ENCODE peak calls at places on chromosomes 5 and 9, in six cellular contexts. M is left cardiac atrium, C is NCI-H1092 treated with DMSO at 0.1 percent for 48 hours, O is BE2C, H is nephron progenitor cell, A is epithelial cell of esophagus. D is an unnamed sample.

GRCh38 chr9:69961834-69962233 is 81.8 kb upstream of the MAMDC2 start:
- DNase-seq in M (no peak), C (no peak), O (no peak), H (no peak), A (peak), D (no peak)

GRCh38 chr5:11504794-11505193 is 399.5 kb downstream of the CTNND2 start:
- DNase-seq in M (peak), C (no peak), O (peak), H (no peak), A (no peak), D (no peak)

GRCh38 chr5:79535477-79536192 is 21.7 kb upstream of the HOMER1 start:
- DNase-seq in M (no peak), C (no peak), O (no peak), H (no peak), A (peak), D (no peak)

GRCh38 chr5:891117-891836 is 1.3 kb downstream of the BRD9 start:
- DNase-seq in M (no peak), C (no peak), O (peak), H (peak), A (peak), D (no peak)

GRCh38 chr5:135602882-135603721 is 24.3 kb upstream of the CXCL14 start:
- DNase-seq in M (no peak), C (no peak), O (no peak), H (no peak), A (peak), D (no peak)

GRCh38 chr5:13385066-13385465 is 559.4 kb downstream of the DNAH5 start:
- DNase-seq in M (no peak), C (no peak), O (no peak), H (no peak), A (no peak), D (no peak)

GRCh38 chr5:170523129-170523497 is 19.3 kb downstream of the KCNIP1 start:
- DNase-seq in M (no peak), C (peak), O (peak), H (no peak), A (no peak), D (no peak)

GRCh38 chr5:112366987-112367386 is 52.1 kb downstream of the EPB41L4A start:
- DNase-seq in M (no peak), C (no peak), O (no peak), H (no peak), A (peak), D (no peak)

GRCh38 chr5:113178073-113178779 is 201.6 kb downstream of the DCP2 start:
- DNase-seq in M (no peak), C (peak), O (no peak), H (no peak), A (no peak), D (no peak)

GRCh38 chr9:20619492-20619860 is 2.8 kb downstream of the MLLT3 start:
- DNase-seq in M (no peak), C (no peak), O (no peak), H (no peak), A (no peak), D (no peak)

GRCh38 chr5:94746731-94747124 is 128.3 kb downstream of the SLF1 start:
- DNase-seq in M (no peak), C (no peak), O (no peak), H (no peak), A (no peak), D (no peak)

GRCh38 chr9:76987594-76988200 is 31.8 kb upstream of the FOXB2 start:
- DNase-seq in M (no peak), C (peak), O (peak), H (peak), A (peak), D (no peak)

GRCh38 chr5:178768371-178769260 is 38.2 kb upstream of the ZNF354A start:
- DNase-seq in M (no peak), C (no peak), O (no peak), H (no peak), A (no peak), D (no peak)

GRCh38 chr9:117035546-117035945 is 348.4 kb downstream of the TRIM32 start:
- DNase-seq in M (no peak), C (no peak), O (no peak), H (no peak), A (no peak), D (no peak)